ENCODE peak calls at places on chromosomes 6 and 20, in eight cellular contexts. Q, M, H, A, F, U, T and G are unnamed samples.

GRCh38 chr20:13487202-13487601 is 151.5 kb downstream of the TASP1 start:
- DNase-seq in Q (no peak), M (no peak), H (no peak), A (no peak), F (no peak), U (no peak), T (no peak), G (no peak)

GRCh38 chr6:85127696-85128225 is 322.1 kb upstream of the NT5E start:
- DNase-seq in Q (no peak), M (no peak), H (no peak), A (no peak), F (no peak), U (no peak), T (no peak), G (no peak)

GRCh38 chr6:54198134-54198533 is 86.9 kb downstream of the MLIP start:
- DNase-seq in Q (no peak), M (no peak), H (no peak), A (no peak), F (no peak), U (no peak), T (no peak), G (no peak)

GRCh38 chr20:58149412-58150091 is 78.9 kb downstream of the ANKRD60 start:
- DNase-seq in Q (no peak), M (no peak), H (no peak), A (no peak), F (no peak), U (no peak), T (no peak), G (no peak)

GRCh38 chr6:2970753-2971419 is 481 bp downstream of the SERPINB6 start:
- DNase-seq in Q (peak; percentile 46), M (no peak), H (no peak), A (peak; percentile 31), F (peak; percentile 90), U (no peak), T (no peak), G (no peak)

GRCh38 chr6:15372932-15373331 is 127.1 kb downstream of the JARID2 start:
- DNase-seq in Q (no peak), M (no peak), H (no peak), A (no peak), F (no peak), U (no peak), T (no peak), G (no peak)

GRCh38 chr6:41073968-41074691 is 1.4 kb downstream of the NFYA start:
- DNase-seq in Q (no peak), M (no peak), H (no peak), A (no peak), F (no peak), U (no peak), T (no peak), G (no peak)

GRCh38 chr20:51412991-51413471 is 129.5 kb downstream of the NFATC2 start:
- DNase-seq in Q (no peak), M (no peak), H (no peak), A (no peak), F (no peak), U (no peak), T (no peak), G (no peak)

GRCh38 chr20:58397429-58397828 is 8.4 kb downstream of the VAPB start:
- DNase-seq in Q (no peak), M (no peak), H (no peak), A (no peak), F (no peak), U (no peak), T (no peak), G (no peak)

GRCh38 chr6:37481793-37482192 is 17.9 kb downstream of the CCDC167 start:
- DNase-seq in Q (no peak), M (no peak), H (no peak), A (no peak), F (no peak), U (no peak), T (no peak), G (no peak)